ENCODE peak calls at places on chromosome 7, in five cellular contexts. V is NCI-H1105, D is AG08395, M is frontal cortex, F is cardiac fibroblast. L is an unnamed sample.

GRCh38 chr7:157404845-157405481 is 68.2 kb downstream of the DNAJB6 start:
- DNase-seq in V (no peak), D (peak), M (no peak), F (peak), L (no peak)

GRCh38 chr7:103691291-103691690 is 245.3 kb upstream of the SLC26A5 start:
- DNase-seq in V (no peak), D (no peak), M (no peak), F (no peak), L (no peak)

GRCh38 chr7:16982640-16983103 is 100.9 kb upstream of the AGR3 start:
- DNase-seq in V (peak), D (peak), M (no peak), F (peak), L (no peak)

GRCh38 chr7:4286281-4286680 is 395.8 kb upstream of the FOXK1 start:
- DNase-seq in V (no peak), D (no peak), M (no peak), F (no peak), L (no peak)

GRCh38 chr7:5776894-5777645 is 4.4 kb downstream of the RNF216 start:
- DNase-seq in V (no peak), D (no peak), M (no peak), F (no peak), L (no peak)

GRCh38 chr7:325811-326210 is 35.8 kb downstream of the FOXL3 start:
- DNase-seq in V (no peak), D (no peak), M (no peak), F (no peak), L (no peak)

GRCh38 chr7:66950763-66951162 is 29.7 kb downstream of the TMEM248 start:
- DNase-seq in V (no peak), D (no peak), M (peak), F (no peak), L (no peak)

GRCh38 chr7:68147621-68148238 is 1151.1 kb downstream of the TYW1 start:
- DNase-seq in V (peak), D (no peak), M (no peak), F (no peak), L (no peak)

GRCh38 chr7:30173058-30173897 is 38.5 kb downstream of the MTURN start:
- DNase-seq in V (peak), D (peak), M (peak), F (peak), L (peak)

GRCh38 chr7:158993591-158993990 is 137.2 kb downstream of the DYNC2I1 start:
- DNase-seq in V (no peak), D (no peak), M (no peak), F (no peak), L (no peak)

GRCh38 chr7:150778738-150779301 is 21.3 kb downstream of the TMEM176B start:
- DNase-seq in V (peak), D (peak), M (peak), F (peak), L (peak)

GRCh38 chr7:98930921-98931320 is 52.6 kb downstream of the TRRAP start:
- DNase-seq in V (no peak), D (no peak), M (no peak), F (no peak), L (no peak)

GRCh38 chr7:105677395-105677701 is 96.1 kb upstream of the EFCAB10 start:
- DNase-seq in V (no peak), D (no peak), M (no peak), F (no peak), L (no peak)

GRCh38 chr7:46776790-46777189 is 805.1 kb downstream of the TNS3 start:
- DNase-seq in V (no peak), D (no peak), M (no peak), F (peak), L (no peak)

GRCh38 chr7:46881507-46882127 is 700.3 kb downstream of the TNS3 start:
- DNase-seq in V (no peak), D (no peak), M (no peak), F (no peak), L (no peak)

GRCh38 chr7:157499835-157500153 is 163.0 kb downstream of the DNAJB6 start:
- DNase-seq in V (no peak), D (no peak), M (no peak), F (no peak), L (no peak)

GRCh38 chr7:3067193-3067592 is 23.5 kb upstream of the CARD11 start:
- DNase-seq in V (no peak), D (no peak), M (no peak), F (no peak), L (no peak)

GRCh38 chr7:13321321-13321720 is 633.9 kb downstream of the ARL4A start:
- DNase-seq in V (no peak), D (no peak), M (no peak), F (no peak), L (no peak)

GRCh38 chr7:41328544-41328943 is 374.3 kb downstream of the INHBA start:
- DNase-seq in V (no peak), D (peak), M (no peak), F (no peak), L (no peak)

GRCh38 chr7:48063985-48064384 is 25.1 kb upstream of the UPP1 start:
- DNase-seq in V (no peak), D (no peak), M (no peak), F (no peak), L (no peak)

GRCh38 chr7:1149351-1149794 is 10.6 kb downstream of the ZFAND2A start:
- DNase-seq in V (no peak), D (no peak), M (no peak), F (no peak), L (no peak)

GRCh38 chr7:96157856-96158255 is 164.0 kb downstream of the SLC25A13 start:
- DNase-seq in V (no peak), D (no peak), M (no peak), F (no peak), L (no peak)

GRCh38 chr7:159094919-159095915 is 49.5 kb downstream of the VIPR2 start:
- DNase-seq in V (no peak), D (no peak), M (no peak), F (no peak), L (no peak)

GRCh38 chr7:23356726-23357125 is 57.6 kb downstream of the MALSU1 start:
- DNase-seq in V (no peak), D (no peak), M (no peak), F (no peak), L (no peak)

L was measured in DMS79.